ENCODE peak calls at places on chromosomes 13 and 19, in nine cellular contexts. U, H, V, O, J, X, Y, P and R are unnamed samples.

GRCh38 chr13:32267836-32268439 is 47.2 kb downstream of the ZAR1L start:
- DNase-seq in J (peak; percentile 57), V (no peak), X (no peak), O (peak; percentile 18), U (no peak), P (no peak), H (no peak), Y (no peak), R (no peak)

GRCh38 chr19:39746836-39747529 is 9.2 kb upstream of the CLC start:
- DNase-seq in O (no peak), P (no peak), X (no peak), V (no peak), U (no peak), Y (no peak), J (peak; percentile 58), H (no peak), R (no peak)

GRCh38 chr13:31424130-31424729 is 224.5 kb downstream of the B3GLCT start:
- DNase-seq in U (peak; percentile 66), J (peak; percentile 78), H (peak; percentile 71), V (peak; percentile 81), O (peak; percentile 28), Y (peak; percentile 66), X (peak; percentile 89), P (peak; percentile 73), R (peak; percentile 80)

GRCh38 chr13:52842440-52842839 is 6.0 kb downstream of the PCDH8 start:
- DNase-seq in V (no peak), X (no peak), Y (no peak), H (no peak), J (no peak), P (no peak), U (no peak), O (no peak), R (no peak)

GRCh38 chr13:40191186-40191980 is 475.1 kb downstream of the FOXO1 start:
- DNase-seq in O (no peak), Y (peak; percentile 71), J (no peak), H (no peak), V (no peak), X (peak; percentile 40), P (no peak), U (no peak), R (no peak)

GRCh38 chr13:73932091-73932490 is 202.1 kb downstream of the KLF12 start:
- DNase-seq in V (no peak), O (no peak), P (no peak), H (no peak), Y (peak; percentile 21), U (no peak), J (no peak), X (no peak), R (no peak)

GRCh38 chr19:29850482-29850881 is 38.7 kb downstream of the CCNE1 start:
- DNase-seq in V (no peak), O (no peak), H (no peak), U (no peak), J (no peak), P (no peak), Y (no peak), X (no peak), R (no peak)

GRCh38 chr19:6250909-6251308 is 28.9 kb downstream of the MLLT1 start:
- DNase-seq in Y (no peak), H (no peak), U (no peak), P (no peak), V (no peak), O (no peak), X (no peak), J (no peak), R (no peak)

GRCh38 chr13:30576528-30576927 is 41.2 kb upstream of the USPL1 start:
- DNase-seq in O (peak; percentile 67), P (peak; percentile 59), J (no peak), V (no peak), Y (peak; percentile 68), H (peak; percentile 42), X (no peak), U (no peak), R (no peak)

GRCh38 chr13:47289578-47289977 is 392.7 kb upstream of the HTR2A start:
- DNase-seq in V (no peak), O (no peak), H (no peak), J (no peak), U (no peak), X (no peak), Y (peak; percentile 15), P (no peak), R (no peak)

GRCh38 chr19:53156888-53157287 is 2.0 kb downstream of the ZNF347 start:
- DNase-seq in U (no peak), O (no peak), J (no peak), X (no peak), H (peak; percentile 5), Y (no peak), V (no peak), P (no peak), R (no peak)

GRCh38 chr19:10603873-10604459 is 16.9 kb upstream of the AP1M2 start:
- DNase-seq in V (no peak), J (peak; percentile 38), X (no peak), U (no peak), Y (no peak), P (no peak), H (no peak), O (peak; percentile 54), R (no peak)

GRCh38 chr13:113152894-113153809 is 5.3 kb upstream of the PROZ start:
- DNase-seq in P (no peak), J (peak; percentile 49), V (peak; percentile 87), H (peak; percentile 59), Y (peak; percentile 37), O (peak; percentile 23), X (peak; percentile 27), U (peak; percentile 61), R (peak; percentile 57)

GRCh38 chr13:82370306-82370705 is 1512.0 kb downstream of the SLITRK1 start:
- DNase-seq in H (no peak), U (no peak), V (no peak), P (no peak), Y (peak; percentile 44), J (no peak), X (no peak), O (no peak), R (no peak)

GRCh38 chr13:84096221-84096620 is 213.9 kb upstream of the SLITRK1 start:
- DNase-seq in J (no peak), O (no peak), X (no peak), H (no peak), U (no peak), V (no peak), Y (peak; percentile 39), P (peak; percentile 1), R (no peak)

GRCh38 chr19:16180611-16181010 is 4.6 kb upstream of the FAM32A start:
- DNase-seq in P (peak; percentile 86), X (peak; percentile 81), Y (peak; percentile 84), U (no peak), H (no peak), J (no peak), V (no peak), O (no peak), R (no peak)

GRCh38 chr19:38685666-38686529 is 38.4 kb downstream of the ACTN4 start:
- DNase-seq in J (no peak), V (no peak), X (peak; percentile 78), O (no peak), H (no peak), U (no peak), P (peak; percentile 73), Y (peak; percentile 69), R (no peak)

GRCh38 chr19:45920458-45920857 is 5.9 kb upstream of the NANOS2 start:
- DNase-seq in V (no peak), H (no peak), U (no peak), O (no peak), Y (no peak), X (no peak), J (no peak), P (no peak), R (no peak)

GRCh38 chr13:106036870-106037269 is 498.6 kb downstream of the EFNB2 start:
- DNase-seq in V (no peak), X (no peak), P (no peak), J (no peak), O (no peak), U (no peak), H (no peak), Y (no peak), R (no peak)

GRCh38 chr19:48654299-48655059 is 8.5 kb upstream of the CA11 start:
- DNase-seq in U (no peak), J (no peak), V (no peak), H (no peak), P (no peak), X (no peak), Y (peak; percentile 33), O (no peak), R (no peak)

GRCh38 chr19:49790866-49791265 is 22.2 kb downstream of the FUZ start:
- DNase-seq in J (no peak), Y (no peak), P (peak; percentile 11), O (no peak), X (peak; percentile 71), H (no peak), U (no peak), V (no peak), R (peak; percentile 84)

GRCh38 chr19:49222528-49222927 is 64.9 kb downstream of the TRPM4 start:
- DNase-seq in J (no peak), O (no peak), V (no peak), U (no peak), X (no peak), P (no peak), H (no peak), Y (no peak), R (no peak)

GRCh38 chr13:45219938-45220375 is 19.1 kb upstream of the KCTD4 start:
- DNase-seq in J (no peak), Y (peak; percentile 94), V (no peak), O (no peak), X (peak; percentile 63), H (no peak), P (peak; percentile 44), U (no peak), R (no peak)

GRCh38 chr13:93230466-93230865 is 3.9 kb downstream of the GPC6 start:
- DNase-seq in J (no peak), U (no peak), O (no peak), V (no peak), X (peak; percentile 89), H (no peak), P (peak; percentile 89), Y (peak; percentile 94), R (no peak)
- H3K27ac ChIP-seq in J (no peak overlapping the region), U (no peak overlapping the region), O (no peak overlapping the region), V (no peak overlapping the region), X (peak overlapping the region; percentile 48), H (no peak overlapping the region), P (no peak overlapping the region), Y (no peak overlapping the region), R (no peak overlapping the region)

GRCh38 chr19:56840452-56841193 is at the start of the genes PEG3 and ZIM2:
- DNase-seq in Y (no peak), H (peak; percentile 64), U (no peak), O (no peak), V (peak; percentile 77), J (no peak), X (peak; percentile 35), P (no peak), R (peak; percentile 88)
- H3K4me3 ChIP-seq in Y (peak within 1 kb of the TSS; percentile 20), H (peak within 1 kb of the TSS; percentile 16), U (peak within 1 kb of the TSS; percentile 47), O (no peak within 1 kb of the TSS), V (peak within 1 kb of the TSS; percentile 33), J (peak within 1 kb of the TSS; percentile 51), X (peak within 1 kb of the TSS; percentile 62), P (no peak within 1 kb of the TSS), R (peak within 1 kb of the TSS; percentile 57)

GRCh38 chr13:98824376-98825160 is 72.1 kb upstream of the SLC15A1 start:
- DNase-seq in U (no peak), H (no peak), X (peak; percentile 53), Y (no peak), V (no peak), J (no peak), O (no peak), P (peak; percentile 27), R (no peak)
- H3K4me1 ChIP-seq in U (peaks cover 20% of the 10 kb centered on the region), H (no peaks in the 10 kb centered on the region), X (peaks cover 30% of the 10 kb centered on the region), Y (no peaks in the 10 kb centered on the region), V (peaks cover 4% of the 10 kb centered on the region), J (peaks cover 20% of the 10 kb centered on the region), O (no peaks in the 10 kb centered on the region), P (peaks cover 2% of the 10 kb centered on the region), R (no peaks in the 10 kb centered on the region)

GRCh38 chr13:42990147-42990990 is 1.7 kb downstream of the EPSTI1 start:
- DNase-seq in U (no peak), X (peak; percentile 30), V (no peak), J (no peak), P (peak; percentile 57), O (peak; percentile 14), H (no peak), Y (no peak), R (no peak)
- H3K27ac ChIP-seq in U (peak overlapping the region; percentile 18), X (no peak overlapping the region), V (peak overlapping the region; percentile 87), J (no peak overlapping the region), P (no peak overlapping the region), O (no peak overlapping the region), H (peak overlapping the region; percentile 88), Y (peak overlapping the region; percentile 35), R (no peak overlapping the region)